ENCODE peak calls at places on chromosome 1, in nine cellular contexts. I is psoas muscle; L is pancreas; Y is CD8-positive, alpha-beta memory T cell; X is ovary; W is upper lobe of right lung; Q is aorta; Z is effector memory CD4-positive, alpha-beta T cell; M is cardiac muscle cell. T is an unnamed sample.

GRCh38 chr1:20184481-20184900 is 1.4 kb upstream of the UBXN10 start:
- DNase-seq in I (no peak), L (no peak), Y (no peak), X (no peak), W (no peak), Q (no peak), Z (no peak), M (no peak), T (no peak)

GRCh38 chr1:171680339-171680738 is 27.9 kb upstream of the MYOC start:
- DNase-seq in I (no peak), L (no peak), Y (no peak), X (no peak), W (no peak), Q (no peak), Z (no peak), M (no peak), T (no peak)

GRCh38 chr1:222404710-222405109 is 143.2 kb downstream of the HHIPL2 start:
- DNase-seq in I (no peak), L (no peak), Y (no peak), X (no peak), W (no peak), Q (no peak), Z (no peak), M (no peak), T (no peak)

GRCh38 chr1:16324456-16324890 is 27.8 kb downstream of the FBXO42 start:
- DNase-seq in I (peak; percentile 19), L (no peak), Y (no peak), X (no peak), W (no peak), Q (no peak), Z (no peak), M (no peak), T (no peak)

GRCh38 chr1:6464514-6464836 is 1.5 kb downstream of the TNFRSF25 start:
- DNase-seq in I (no peak), L (peak; percentile 86), Y (no peak), X (no peak), W (no peak), Q (no peak), Z (peak; percentile 43), M (no peak), T (no peak)

GRCh38 chr1:230824571-230825060 is 43.7 kb downstream of the C1orf198 start:
- DNase-seq in I (no peak), L (peak; percentile 48), Y (no peak), X (no peak), W (no peak), Q (no peak), Z (no peak), M (no peak), T (no peak)

GRCh38 chr1:200967693-200968468 is 55.6 kb downstream of the KIF21B start:
- DNase-seq in I (no peak), L (no peak), Y (no peak), X (no peak), W (no peak), Q (no peak), Z (no peak), M (no peak), T (peak; percentile 33)

GRCh38 chr1:197776348-197777082 is 1.2 kb upstream of the DENND1B start:
- DNase-seq in I (no peak), L (no peak), Y (peak; percentile 14), X (no peak), W (no peak), Q (no peak), Z (no peak), M (no peak), T (no peak)

GRCh38 chr1:27544818-27545612 is 55.0 kb upstream of the WASF2 start:
- DNase-seq in I (no peak), L (no peak), Y (no peak), X (peak; percentile 70), W (no peak), Q (no peak), Z (no peak), M (no peak), T (no peak)

GRCh38 chr1:64540265-64540791 is 70.4 kb downstream of the CACHD1 start:
- DNase-seq in I (no peak), L (no peak), Y (no peak), X (no peak), W (no peak), Q (no peak), Z (no peak), M (no peak), T (no peak)

GRCh38 chr1:10188133-10188532 is 22.2 kb upstream of the KIF1B start:
- DNase-seq in I (no peak), L (no peak), Y (no peak), X (no peak), W (no peak), Q (no peak), Z (no peak), M (no peak), T (no peak)

GRCh38 chr1:200029035-200029623 is 1.6 kb downstream of the NR5A2 start:
- DNase-seq in I (no peak), L (peak; percentile 85), Y (no peak), X (no peak), W (peak; percentile 72), Q (no peak), Z (no peak), M (peak; percentile 69), T (no peak)

GRCh38 chr1:3921786-3922185 is 21.7 kb upstream of the C1orf174 start:
- DNase-seq in I (no peak), L (no peak), Y (no peak), X (no peak), W (no peak), Q (peak; percentile 14), Z (no peak), M (no peak), T (no peak)

GRCh38 chr1:92168657-92169056 is 49.1 kb upstream of the C1orf146 start:
- DNase-seq in I (no peak), L (no peak), Y (no peak), X (no peak), W (no peak), Q (no peak), Z (no peak), M (no peak), T (no peak)

GRCh38 chr1:221227872-221228337 is 348.7 kb downstream of the HLX start:
- DNase-seq in I (no peak), L (no peak), Y (no peak), X (no peak), W (no peak), Q (no peak), Z (no peak), M (peak; percentile 2), T (no peak)

DNA sequence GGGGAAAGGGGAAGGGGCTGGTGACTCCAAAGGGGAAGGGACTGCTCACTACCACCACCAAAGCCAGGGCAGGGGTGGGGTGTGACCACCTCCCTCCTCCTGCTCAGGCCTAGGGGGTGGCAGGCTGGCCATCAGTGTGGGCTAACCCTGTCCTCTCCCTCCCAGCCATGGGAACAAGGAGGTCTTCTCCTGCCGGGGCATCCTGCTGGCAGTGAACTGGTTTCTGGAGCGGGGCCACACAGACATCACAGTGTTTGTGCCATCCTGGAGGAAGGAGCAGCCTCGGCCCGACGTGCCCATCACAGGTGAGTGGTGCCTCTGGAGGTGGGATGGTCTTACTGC is 5.7 kb downstream of the ZC3H12A start:
- DNase-seq in I (peak; percentile 26), L (peak; percentile 82), Y (no peak), X (peak; percentile 52), W (no peak), Q (no peak), Z (no peak), M (no peak), T (no peak)
- H3K4me1 ChIP-seq in I (peaks cover 61% of the 10 kb centered on the region), L (peaks cover 59% of the 10 kb centered on the region), Y (peaks cover 48% of the 10 kb centered on the region), X (peaks cover 36% of the 10 kb centered on the region), W (peaks cover 81% of the 10 kb centered on the region), Q (no peaks in the 10 kb centered on the region), Z (peaks cover 34% of the 10 kb centered on the region), M (peaks cover 8% of the 10 kb centered on the region), T (peaks cover 95% of the 10 kb centered on the region)

DNA sequence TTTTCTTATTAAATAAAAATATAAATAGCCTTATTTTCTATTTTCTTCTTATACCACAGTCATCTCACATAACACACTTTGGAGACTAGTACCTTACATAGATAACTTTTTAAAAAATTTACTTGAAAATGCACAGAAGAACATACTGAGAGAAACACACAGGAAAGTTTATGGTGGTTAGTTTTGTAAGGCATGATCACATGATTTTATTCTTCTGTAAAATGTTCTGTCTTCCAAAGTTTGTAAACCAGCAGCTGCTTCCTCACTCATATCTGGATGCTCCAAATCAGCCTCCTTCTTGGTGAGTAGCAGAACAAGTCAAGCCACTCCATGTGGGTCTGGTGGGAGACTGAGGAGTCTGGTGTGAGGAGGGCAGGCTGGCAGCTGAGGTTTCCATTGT is 82.6 kb downstream of the FCRL5 start:
- DNase-seq in I (no peak), L (no peak), Y (no peak), X (no peak), W (no peak), Q (no peak), Z (no peak), M (no peak), T (no peak)
- H3K27ac ChIP-seq in I (no peak overlapping the region), L (no peak overlapping the region), Y (no peak overlapping the region), X (no peak overlapping the region), W (no peak overlapping the region), Q (no peak overlapping the region), Z (no peak overlapping the region), M (no peak overlapping the region), T (no peak overlapping the region)

GRCh38 chr1:111723871-111724270 is 15.3 kb downstream of the INKA2 start:
- DNase-seq in I (no peak), L (no peak), Y (no peak), X (no peak), W (no peak), Q (no peak), Z (no peak), M (no peak), T (no peak)
- H3K4me1 ChIP-seq in I (peaks cover 78% of the 10 kb centered on the region), L (no peaks in the 10 kb centered on the region), Y (peaks cover 10% of the 10 kb centered on the region), X (peaks cover 1% of the 10 kb centered on the region), W (peaks cover 33% of the 10 kb centered on the region), Q (no peaks in the 10 kb centered on the region), Z (peaks cover 12% of the 10 kb centered on the region), M (peaks cover 10% of the 10 kb centered on the region), T (peaks cover 12% of the 10 kb centered on the region)

GRCh38 chr1:182515556-182515955 is 65.6 kb downstream of the RGSL1 start:
- DNase-seq in I (no peak), L (no peak), Y (no peak), X (no peak), W (no peak), Q (no peak), Z (no peak), M (no peak), T (no peak)

GRCh38 chr1:182525342-182525741 is 63.7 kb downstream of the RNASEL start:
- DNase-seq in I (no peak), L (no peak), Y (no peak), X (no peak), W (no peak), Q (no peak), Z (no peak), M (no peak), T (no peak)

DNA sequence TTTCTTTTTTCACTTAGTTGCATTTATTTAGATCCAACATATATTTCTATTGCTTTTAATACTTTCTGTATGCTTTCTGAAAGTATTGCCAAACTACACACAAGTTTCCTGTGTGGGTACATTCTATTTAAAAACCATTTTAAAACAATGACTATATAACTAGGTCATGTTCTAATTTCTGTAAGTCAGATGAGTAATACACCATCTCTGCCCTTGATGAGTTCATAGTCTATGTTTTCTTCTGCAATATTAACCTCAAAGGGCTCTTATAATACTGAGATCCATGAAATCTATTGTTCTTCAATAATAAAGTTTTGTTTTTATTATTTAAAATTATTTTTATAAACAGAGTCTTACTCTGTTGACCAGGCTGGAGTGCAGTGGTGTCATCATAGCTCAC is 68.3 kb downstream of the RNASEL start:
- DNase-seq in I (no peak), L (no peak), Y (no peak), X (no peak), W (no peak), Q (no peak), Z (no peak), M (no peak), T (no peak)
- H3K27ac ChIP-seq in I (no peak overlapping the region), L (no peak overlapping the region), Y (no peak overlapping the region), X (no peak overlapping the region), W (no peak overlapping the region), Q (no peak overlapping the region), Z (no peak overlapping the region), M (no peak overlapping the region), T (no peak overlapping the region)